ENCODE peak calls at places on chromosomes 2 and 18, in five cellular contexts. D is NT2/D1, Z is K562, A is HepG2, T is SK-N-SH. K is an unnamed sample.

GRCh38 chr2:125471963-125472362 is 1184.0 kb upstream of the GYPC start:
- DNase-seq in A (peak; percentile 16), D (peak; percentile 30), Z (no peak), T (peak; percentile 27), K (no peak)

GRCh38 chr2:72757177-72757775 is 68.6 kb downstream of the EXOC6B start:
- DNase-seq in D (no peak), Z (peak; percentile 19), T (peak; percentile 45), A (peak; percentile 100), K (no peak)

GRCh38 chr18:33826151-33826550 is 248.1 kb downstream of the ASXL3 start:
- DNase-seq in Z (no peak), A (no peak), D (no peak), T (no peak), K (no peak)

GRCh38 chr2:26522325-26523120 is 44.6 kb upstream of the OTOF start:
- DNase-seq in T (no peak), D (no peak), Z (no peak), A (no peak), K (no peak)

GRCh38 chr2:216721141-216721540 is 25.8 kb upstream of the IGFBP5 start:
- DNase-seq in A (no peak), T (no peak), Z (no peak), D (no peak), K (no peak)

GRCh38 chr18:62788891-62789290 is 73.5 kb downstream of the PHLPP1 start:
- DNase-seq in D (no peak), A (no peak), Z (no peak), T (no peak), K (no peak)

GRCh38 chr2:127023504-127023903 is 83.5 kb downstream of the BIN1 start:
- DNase-seq in T (no peak), Z (no peak), A (no peak), D (no peak), K (no peak)

GRCh38 chr2:120675460-120676130 is 60.1 kb upstream of the GLI2 start:
- DNase-seq in A (peak; percentile 50), Z (peak; percentile 79), T (peak; percentile 67), D (peak; percentile 57), K (peak; percentile 53)

GRCh38 chr18:25734336-25734735 is 356.1 kb downstream of the SS18 start:
- DNase-seq in Z (no peak), T (no peak), A (no peak), D (no peak), K (no peak)

GRCh38 chr18:23138470-23138869 is 3.2 kb downstream of the CABLES1 start:
- DNase-seq in D (no peak), A (no peak), Z (no peak), T (peak; percentile 39), K (no peak)

GRCh38 chr2:60407398-60407797 is 146.1 kb downstream of the BCL11A start:
- DNase-seq in D (no peak), T (peak; percentile 61), Z (no peak), A (no peak), K (no peak)
- TF ChIP-seq YY1 in D (no peak), T (no peak), Z (no peak), A (no peak), K (no peak)

DNA sequence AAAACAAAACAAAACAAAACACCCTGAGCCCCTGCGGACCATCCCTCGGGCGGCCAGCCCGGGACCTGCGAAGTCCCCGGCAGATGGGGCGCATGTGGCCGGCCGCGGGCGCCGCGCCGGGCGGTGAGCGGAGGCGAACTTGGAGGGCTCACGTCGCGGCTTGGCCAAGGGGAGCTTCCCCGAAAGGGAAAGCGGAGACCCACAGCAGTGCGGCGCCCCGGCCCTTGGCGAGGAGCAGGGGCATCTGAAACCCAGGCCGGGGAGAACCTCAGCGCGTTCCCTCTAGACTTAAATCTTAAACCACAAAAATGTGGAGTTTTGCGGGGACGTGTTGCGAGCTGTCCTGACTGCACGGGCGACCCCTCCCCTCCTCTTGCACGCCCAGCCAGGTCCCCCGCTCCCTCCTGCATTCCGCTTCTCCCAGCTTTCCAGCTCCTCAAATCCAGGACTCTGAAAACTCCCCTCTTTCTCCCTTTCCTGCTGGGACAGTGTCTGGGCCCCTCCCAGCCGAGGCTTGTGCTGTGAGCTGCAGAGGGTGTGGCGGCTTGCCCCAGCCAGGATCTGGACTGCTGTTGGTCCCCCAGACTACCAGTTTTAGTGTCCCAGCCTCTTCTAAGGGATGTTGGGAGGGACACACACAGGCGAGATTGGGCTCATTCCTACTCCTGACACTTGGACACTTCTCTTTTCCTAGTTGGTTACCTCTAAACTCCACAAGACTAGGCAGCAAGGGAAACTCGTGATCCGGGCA is 1.3 kb downstream of the FMNL2 start:
- DNase-seq in A (peak; percentile 41), D (no peak), T (peak; percentile 74), Z (no peak), K (no peak)
- H3K4me3 ChIP-seq in A (peak overlapping the region; percentile 95), D (peak overlapping the region; percentile 84), T (peak overlapping the region; percentile 81), Z (no peak overlapping the region), K (peak overlapping the region; percentile 81)

GRCh38 chr2:231968820-231969219 is 7.3 kb downstream of the DIS3L2 start:
- DNase-seq in Z (no peak), D (no peak), T (no peak), A (no peak), K (no peak)
- TF ChIP-seq YY1 in Z (no peak), D (no peak), T (no peak), A (no peak), K (no peak)

DNA sequence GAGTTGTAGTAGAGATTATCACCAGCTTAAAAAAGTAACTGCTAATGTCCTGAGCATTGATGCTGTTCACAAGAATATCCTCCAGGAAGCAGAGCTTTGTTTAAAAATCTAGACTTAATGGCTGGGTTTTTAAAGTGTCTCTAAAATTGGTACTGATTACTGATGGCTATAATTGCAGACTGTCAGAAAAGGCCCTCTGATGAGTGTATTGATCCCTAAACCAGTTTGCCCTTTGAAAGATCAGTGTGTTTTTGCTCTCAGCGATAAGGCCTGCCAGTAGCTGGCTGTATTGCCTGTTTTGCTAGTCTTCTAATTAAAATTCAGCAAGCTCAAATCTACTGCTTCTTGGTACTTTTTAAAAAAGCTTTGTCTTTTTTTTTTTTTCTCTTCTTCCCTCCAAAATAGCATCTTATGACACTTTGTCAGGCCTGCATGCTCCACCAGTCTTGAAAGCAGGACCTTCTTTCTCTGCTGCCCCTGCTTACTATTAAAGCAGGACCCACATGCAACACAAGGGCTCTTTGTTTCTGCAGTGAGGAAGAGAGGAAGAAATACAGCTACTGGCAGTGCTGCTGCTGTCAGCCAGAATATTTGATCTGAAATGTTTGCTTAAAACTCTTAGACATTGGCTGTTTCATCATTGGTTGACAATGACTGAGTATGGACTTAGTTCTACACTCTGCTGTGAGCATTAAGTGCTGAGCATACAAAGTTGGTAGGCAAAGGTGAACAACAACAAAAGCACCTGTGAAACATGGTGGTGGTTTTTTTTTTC is 1.8 kb downstream of the SEC11C start:
- DNase-seq in D (no peak), T (no peak), A (peak; percentile 97), Z (no peak), K (no peak)
- H3K4me3 ChIP-seq in D (no peak overlapping the region), T (no peak overlapping the region), A (peak overlapping the region; percentile 86), Z (no peak overlapping the region), K (no peak overlapping the region)

DNA sequence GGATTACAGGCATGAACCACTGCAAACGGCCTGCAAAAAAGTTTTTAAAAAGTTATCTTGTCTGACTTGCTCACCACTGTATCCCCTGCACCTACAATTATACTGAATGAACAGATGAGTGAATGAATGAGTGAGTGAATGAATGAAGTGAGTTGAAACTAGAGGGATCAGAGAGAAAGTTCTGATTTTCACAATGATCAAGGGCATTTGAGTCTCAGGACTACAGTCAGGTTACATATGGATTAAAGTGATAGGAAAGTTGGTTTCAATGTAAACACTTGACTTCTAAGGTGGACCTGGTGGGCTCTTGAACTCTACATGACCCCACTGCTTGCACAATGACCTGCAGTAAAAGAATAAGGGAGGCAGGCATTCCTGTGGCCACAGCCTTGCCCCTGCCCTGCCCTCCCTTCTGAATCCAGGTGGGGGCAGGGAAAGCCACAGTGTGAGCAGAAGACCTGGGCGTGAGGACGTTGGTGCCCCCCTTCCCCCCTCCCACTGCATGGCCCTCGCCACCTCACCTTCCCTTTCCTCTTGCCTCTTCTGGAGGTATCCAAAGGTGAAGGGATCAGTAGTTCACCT is 10.7 kb downstream of the C2orf80 start:
- DNase-seq in D (no peak), A (peak; percentile 78), Z (no peak), T (no peak), K (no peak)
- TF ChIP-seq YY1 in D (no peak), A (no peak), Z (no peak), T (no peak), K (no peak)